ENCODE peak calls at places on chromosomes 4 and X, in ten cellular contexts. Q is caudate nucleus, H is neural progenitor cell, C is GM23248, U is OCI-LY7, S is uterus, N is left ventricle myocardium inferior, W is A549, G is thyroid gland, O is dorsolateral prefrontal cortex. L is an unnamed sample.

GRCh38 chr4:94508841-94509240 is 57.1 kb downstream of the PDLIM5 start:
- DNase-seq in Q (no peak), H (no peak), C (peak), U (no peak), S (no peak), N (no peak), W (no peak), G (no peak), O (no peak), L (no peak)

GRCh38 chr4:187065396-187065795 is 341.7 kb upstream of the FAT1 start:
- DNase-seq in Q (no peak), H (no peak), C (no peak), U (no peak), S (no peak), N (no peak), W (no peak), G (no peak), O (no peak), L (no peak)

GRCh38 chr4:151690164-151690856 is 70.5 kb downstream of the GATB start:
- DNase-seq in Q (no peak), H (peak), C (peak), U (no peak), S (no peak), N (no peak), W (no peak), G (peak), O (no peak), L (no peak)

GRCh38 chr4:95610170-95610569 is 61.4 kb upstream of the UNC5C start:
- DNase-seq in Q (no peak), H (no peak), C (no peak), U (no peak), S (no peak), N (no peak), W (no peak), G (no peak), O (no peak), L (no peak)

GRCh38 chr4:165625281-165625680 is 246.5 kb downstream of the CPE start:
- DNase-seq in Q (no peak), H (no peak), C (no peak), U (no peak), S (no peak), N (no peak), W (no peak), G (no peak), O (no peak), L (no peak)

GRCh38 chr4:119930546-119930945 is 136.1 kb downstream of the MAD2L1 start:
- DNase-seq in Q (no peak), H (no peak), C (no peak), U (no peak), S (no peak), N (no peak), W (no peak), G (no peak), O (no peak), L (no peak)

GRCh38 chr4:73589887-73590801 is 30.1 kb downstream of the RASSF6 start:
- DNase-seq in Q (no peak), H (no peak), C (no peak), U (peak), S (no peak), N (no peak), W (no peak), G (no peak), O (no peak), L (no peak)

GRCh38 chr4:2914220-2915126 is 48.7 kb downstream of the NOP14 start:
- DNase-seq in Q (no peak), H (no peak), C (no peak), U (no peak), S (no peak), N (no peak), W (no peak), G (no peak), O (no peak), L (peak)

GRCh38 chr4:120064887-120065286 is 1.8 kb downstream of the MAD2L1 start:
- DNase-seq in Q (no peak), H (no peak), C (no peak), U (no peak), S (no peak), N (no peak), W (no peak), G (no peak), O (no peak), L (no peak)

GRCh38 chr4:173722075-173722474 is 192.0 kb upstream of the HAND2 start:
- DNase-seq in Q (no peak), H (no peak), C (no peak), U (no peak), S (no peak), N (no peak), W (no peak), G (no peak), O (no peak), L (no peak)

GRCh38 chrX:72079607-72080006 is 52.1 kb downstream of the RTL5 start:
- DNase-seq in Q (no peak), H (peak), C (no peak), U (no peak), S (peak), N (peak), W (no peak), G (no peak), O (no peak), L (no peak)

GRCh38 chrX:134761788-134762187 is 103.5 kb upstream of the PLAC1 start:
- DNase-seq in Q (no peak), H (no peak), C (peak), U (peak), S (no peak), N (no peak), W (peak), G (no peak), O (no peak), L (no peak)

GRCh38 chrX:38717871-38718270 is 83.4 kb upstream of the MID1IP1 start:
- DNase-seq in Q (no peak), H (peak), C (peak), U (peak), S (no peak), N (no peak), W (peak), G (no peak), O (no peak), L (no peak)

GRCh38 chr4:154854362-154854761 is 73.3 kb downstream of the RBM46 start:
- DNase-seq in Q (no peak), H (peak), C (peak), U (no peak), S (no peak), N (no peak), W (peak), G (no peak), O (no peak), L (no peak)

GRCh38 chrX:150436200-150436599 is 73.1 kb downstream of the MAMLD1 start:
- DNase-seq in Q (no peak), H (no peak), C (peak), U (no peak), S (no peak), N (no peak), W (no peak), G (no peak), O (no peak), L (no peak)

GRCh38 chr4:147371661-147372060 is 109.2 kb upstream of the EDNRA start:
- DNase-seq in Q (no peak), H (no peak), C (peak), U (no peak), S (no peak), N (no peak), W (no peak), G (no peak), O (no peak), L (no peak)

GRCh38 chr4:153375303-153375702 is 30.8 kb downstream of the MND1 start:
- DNase-seq in Q (no peak), H (no peak), C (no peak), U (no peak), S (no peak), N (no peak), W (no peak), G (no peak), O (no peak), L (no peak)

GRCh38 chrX:104318330-104319009 is 63.7 kb upstream of the ESX1 start:
- DNase-seq in Q (no peak), H (peak), C (peak), U (no peak), S (no peak), N (no peak), W (peak), G (no peak), O (no peak), L (no peak)

GRCh38 chrX:2445662-2446623 is 54.8 kb downstream of the DHRSX start:
- DNase-seq in Q (no peak), H (no peak), C (no peak), U (no peak), S (no peak), N (no peak), W (peak), G (no peak), O (no peak), L (no peak)

GRCh38 chr4:111847256-111848108 is 297.8 kb upstream of the FAM241A start:
- DNase-seq in Q (no peak), H (peak), C (peak), U (no peak), S (no peak), N (no peak), W (no peak), G (no peak), O (no peak), L (no peak)

GRCh38 chrX:1686642-1687041 is 71.8 kb downstream of the ASMT start:
- DNase-seq in Q (no peak), H (no peak), C (peak), U (no peak), S (no peak), N (no peak), W (no peak), G (no peak), O (no peak), L (no peak)

GRCh38 chrX:110418220-110418856 is 59.7 kb downstream of the RTL9 start:
- DNase-seq in Q (no peak), H (peak), C (peak), U (no peak), S (peak), N (no peak), W (peak), G (peak), O (no peak), L (peak)

GRCh38 chr4:8199594-8200301 is 658 bp downstream of the SH3TC1 start:
- DNase-seq in Q (no peak), H (no peak), C (no peak), U (no peak), S (no peak), N (no peak), W (no peak), G (peak), O (no peak), L (no peak)
- H3K27ac ChIP-seq in Q (peak), H (no peak), C (no peak), U (peak), S (peak), N (peak), W (peak), G (peak), O (peak), L (peak)

DNA sequence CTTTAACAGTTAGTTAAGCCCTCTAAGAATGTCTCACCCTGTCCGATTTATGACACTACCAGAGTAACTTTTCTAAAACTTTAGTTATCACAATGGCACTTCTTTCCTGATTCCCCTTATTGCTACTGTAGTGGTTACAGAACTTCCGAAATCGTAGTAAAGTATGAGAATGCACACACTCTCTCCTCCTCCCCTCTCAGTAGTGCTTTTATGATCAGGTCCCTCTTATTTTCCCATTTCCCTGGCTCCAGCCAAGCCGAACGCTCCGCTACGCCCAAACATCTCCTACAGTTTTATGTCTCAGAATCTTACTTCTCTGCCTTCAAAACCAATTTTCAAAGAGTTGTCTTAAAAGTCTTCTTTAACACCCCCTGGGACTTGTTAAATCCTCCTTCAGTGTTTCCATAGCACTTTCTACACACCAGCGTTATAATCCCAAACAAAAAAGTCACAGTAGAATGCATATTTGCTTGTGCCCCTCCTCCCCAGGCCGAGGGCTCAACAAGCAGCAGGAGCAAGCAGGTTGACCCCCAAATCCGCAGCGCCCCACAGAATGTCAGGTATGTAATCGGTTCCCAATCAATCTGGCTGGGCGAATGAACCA is 671 bp downstream of the HPF1 start:
- DNase-seq in Q (no peak), H (no peak), C (peak), U (no peak), S (no peak), N (no peak), W (no peak), G (no peak), O (no peak), L (no peak)
- H3K27ac ChIP-seq in Q (no peak), H (peak), C (peak), U (peak), S (peak), N (peak), W (peak), G (peak), O (peak), L (peak)

GRCh38 chr4:138104462-138104775 is 137.7 kb downstream of the SLC7A11 start:
- DNase-seq in Q (no peak), H (no peak), C (no peak), U (no peak), S (no peak), N (no peak), W (no peak), G (no peak), O (no peak), L (no peak)
- H3K27ac ChIP-seq in Q (no peak), H (no peak), C (no peak), U (no peak), S (no peak), N (no peak), W (no peak), G (no peak), O (no peak), L (no peak)

GRCh38 chrX:19874391-19875050 is 12.9 kb downstream of the SH3KBP1 start:
- DNase-seq in Q (no peak), H (no peak), C (no peak), U (no peak), S (no peak), N (no peak), W (no peak), G (no peak), O (no peak), L (no peak)
- H3K27ac ChIP-seq in Q (no peak), H (no peak), C (no peak), U (peak), S (no peak), N (no peak), W (no peak), G (no peak), O (no peak), L (no peak)